ENCODE peak calls at places on chromosome 5, in six cellular contexts. T is AG08395, L is tibial nerve, H is GM12891, U is HCT116, N is cardiac fibroblast. X is an unnamed sample.

GRCh38 chr5:141618030-141618803 is 583 bp downstream of the DIAPH1 start:
- DNase-seq in N (peak), U (peak), T (peak), L (no peak), H (no peak), X (no peak)

GRCh38 chr5:3854069-3854741 is 258.6 kb downstream of the IRX1 start:
- DNase-seq in L (no peak), N (no peak), H (no peak), T (no peak), U (no peak), X (no peak)

GRCh38 chr5:80781356-80781755 is 126.6 kb upstream of the DHFR start:
- DNase-seq in N (peak), T (no peak), L (no peak), U (peak), H (no peak), X (no peak)

GRCh38 chr5:139710370-139711066 is 62.4 kb downstream of the CXXC5 start:
- DNase-seq in U (no peak), T (peak), N (peak), H (peak), L (no peak), X (no peak)

GRCh38 chr5:37930350-37930749 is 90.5 kb upstream of the GDNF start:
- DNase-seq in T (no peak), H (no peak), N (no peak), L (no peak), U (no peak), X (no peak)

GRCh38 chr5:88681402-88681801 is 201.6 kb downstream of the MEF2C start:
- DNase-seq in H (no peak), N (no peak), T (no peak), L (no peak), U (no peak), X (no peak)

GRCh38 chr5:179380211-179381035 is 35.2 kb upstream of the ADAMTS2 start:
- DNase-seq in N (no peak), H (no peak), U (no peak), T (no peak), L (no peak), X (no peak)

GRCh38 chr5:312845-313244 is 8.7 kb upstream of the AHRR start:
- DNase-seq in L (no peak), U (no peak), T (peak), H (no peak), N (no peak), X (no peak)

GRCh38 chr5:93163010-93163663 is 417.9 kb downstream of the NR2F1-AS1 start:
- DNase-seq in U (peak), L (no peak), N (peak), H (no peak), T (peak), X (no peak)

GRCh38 chr5:172903790-172904189 is 55.4 kb upstream of the RPL26L1 start:
- DNase-seq in N (peak), T (peak), L (no peak), H (no peak), U (peak), X (no peak)

GRCh38 chr5:173743641-173744343 is 127.3 kb upstream of the BOD1 start:
- DNase-seq in U (no peak), L (no peak), H (no peak), N (no peak), T (no peak), X (no peak)

GRCh38 chr5:138942861-138943260 is 67.7 kb upstream of the LRRTM2 start:
- DNase-seq in T (no peak), H (no peak), N (no peak), L (no peak), U (no peak), X (no peak)

GRCh38 chr5:33398501-33398900 is 42.3 kb upstream of the TARS1 start:
- DNase-seq in L (no peak), N (no peak), T (no peak), H (no peak), U (no peak), X (no peak)

GRCh38 chr5:94893404-94894145 is 275.1 kb downstream of the SLF1 start:
- DNase-seq in H (no peak), T (no peak), U (peak), L (no peak), N (peak), X (no peak)

GRCh38 chr5:88058625-88059024 is 210.0 kb downstream of the TMEM161B start:
- DNase-seq in L (no peak), U (no peak), H (no peak), T (no peak), N (no peak), X (no peak)

GRCh38 chr5:169838688-169839087 is 141.6 kb downstream of the INSYN2B start:
- DNase-seq in H (no peak), N (no peak), T (no peak), U (no peak), L (no peak), X (no peak)

GRCh38 chr5:1971944-1972343 is 89.2 kb upstream of the IRX4 start:
- DNase-seq in U (no peak), L (no peak), N (no peak), T (no peak), H (no peak), X (no peak)

GRCh38 chr5:135271533-135272310 is 127.3 kb downstream of the MACROH2A1 start:
- DNase-seq in L (no peak), N (peak), H (no peak), U (no peak), T (peak), X (no peak)

GRCh38 chr5:61969347-61969746 is 336.7 kb upstream of the KIF2A start:
- DNase-seq in T (no peak), U (no peak), H (no peak), L (no peak), N (no peak), X (no peak)

GRCh38 chr5:79636981-79637733 is 24.9 kb downstream of the TENT2 start:
- DNase-seq in U (no peak), T (no peak), N (peak), L (no peak), H (no peak), X (no peak)

GRCh38 chr5:73120222-73121108 is at the start of gene TMEM171:
- DNase-seq in H (no peak), N (peak), U (peak), L (no peak), T (peak), X (peak)

GRCh38 chr5:43658499-43658898 is 55.5 kb downstream of the NNT start:
- DNase-seq in N (peak), U (no peak), T (peak), L (no peak), H (no peak), X (no peak)

GRCh38 chr5:32651638-32652037 is 59.5 kb upstream of the NPR3 start:
- DNase-seq in L (no peak), H (no peak), T (no peak), U (no peak), N (no peak), X (no peak)

GRCh38 chr5:109105631-109106267 is 304.0 kb downstream of the PJA2 start:
- DNase-seq in H (no peak), N (peak), T (peak), U (no peak), L (peak), X (no peak)

GRCh38 chr5:178117911-178118310 is 4.6 kb downstream of the N4BP3 start:
- DNase-seq in H (no peak), N (no peak), T (no peak), U (no peak), L (no peak), X (no peak)